ENCODE peak calls at places on chromosomes 2 and 18, in eight cellular contexts. One of them, this sample, is unnamed.

GRCh38 chr2:225889452-225889851 is 489.9 kb downstream of the NYAP2 start:
- DNase-seq in fibroblast of lung: peak; percentile 82
- DNase-seq in PC-3: peak; percentile 75
- DNase-seq in mammary epithelial cell: peak; percentile 73
- DNase-seq in uterus: no peak
- DNase-seq in A549: peak; percentile 74
- DNase-seq in transverse colon: no peak
- DNase-seq in AG04450: peak; percentile 74
- DNase-seq in this sample: peak; percentile 61

GRCh38 chr2:118278046-118278445 is 189.8 kb downstream of the INSIG2 start:
- DNase-seq in fibroblast of lung: no peak
- DNase-seq in PC-3: no peak
- DNase-seq in mammary epithelial cell: no peak
- DNase-seq in uterus: no peak
- DNase-seq in A549: peak; percentile 3
- DNase-seq in transverse colon: no peak
- DNase-seq in AG04450: no peak
- DNase-seq in this sample: no peak

GRCh38 chr2:26396734-26397298 is 4.9 kb upstream of the DRC1 start:
- DNase-seq in fibroblast of lung: no peak
- DNase-seq in PC-3: no peak
- DNase-seq in mammary epithelial cell: no peak
- DNase-seq in uterus: no peak
- DNase-seq in A549: no peak
- DNase-seq in transverse colon: no peak
- DNase-seq in AG04450: no peak
- DNase-seq in this sample: no peak

GRCh38 chr2:103289101-103289725 is 527.4 kb downstream of the TMEM182 start:
- DNase-seq in fibroblast of lung: peak; percentile 6
- DNase-seq in PC-3: peak; percentile 7
- DNase-seq in mammary epithelial cell: no peak
- DNase-seq in uterus: no peak
- DNase-seq in A549: no peak
- DNase-seq in transverse colon: no peak
- DNase-seq in AG04450: no peak
- DNase-seq in this sample: no peak

GRCh38 chr2:239937866-239938640 is 87.1 kb downstream of the NDUFA10 start:
- DNase-seq in fibroblast of lung: no peak
- DNase-seq in PC-3: no peak
- DNase-seq in mammary epithelial cell: no peak
- DNase-seq in uterus: peak; percentile 3
- DNase-seq in A549: no peak
- DNase-seq in transverse colon: no peak
- DNase-seq in AG04450: no peak
- DNase-seq in this sample: no peak

GRCh38 chr2:120433816-120434290 is 87.9 kb downstream of the INHBB start:
- DNase-seq in fibroblast of lung: no peak
- DNase-seq in PC-3: no peak
- DNase-seq in mammary epithelial cell: no peak
- DNase-seq in uterus: no peak
- DNase-seq in A549: no peak
- DNase-seq in transverse colon: no peak
- DNase-seq in AG04450: no peak
- DNase-seq in this sample: no peak

GRCh38 chr2:37464064-37464463 is 119.6 kb downstream of the QPCT start:
- DNase-seq in fibroblast of lung: peak; percentile 48
- DNase-seq in PC-3: no peak
- DNase-seq in mammary epithelial cell: no peak
- DNase-seq in uterus: no peak
- DNase-seq in A549: no peak
- DNase-seq in transverse colon: no peak
- DNase-seq in AG04450: no peak
- DNase-seq in this sample: no peak

GRCh38 chr2:156399950-156400703 is 36.1 kb upstream of the GPD2 start:
- DNase-seq in fibroblast of lung: peak; percentile 70
- DNase-seq in PC-3: peak; percentile 78
- DNase-seq in mammary epithelial cell: peak; percentile 78
- DNase-seq in uterus: peak; percentile 78
- DNase-seq in A549: peak; percentile 92
- DNase-seq in transverse colon: peak; percentile 81
- DNase-seq in AG04450: peak; percentile 21
- DNase-seq in this sample: peak; percentile 83

GRCh38 chr18:55343396-55344073 is 244.5 kb downstream of the TCF4 start:
- DNase-seq in fibroblast of lung: peak; percentile 48
- DNase-seq in PC-3: peak; percentile 46
- DNase-seq in mammary epithelial cell: peak; percentile 8
- DNase-seq in uterus: no peak
- DNase-seq in A549: peak; percentile 6
- DNase-seq in transverse colon: no peak
- DNase-seq in AG04450: no peak
- DNase-seq in this sample: no peak

GRCh38 chr2:205754924-205755321 is 72.6 kb downstream of the NRP2 start:
- DNase-seq in fibroblast of lung: peak; percentile 80
- DNase-seq in PC-3: peak; percentile 71
- DNase-seq in mammary epithelial cell: peak; percentile 49
- DNase-seq in uterus: no peak
- DNase-seq in A549: peak; percentile 92
- DNase-seq in transverse colon: peak; percentile 39
- DNase-seq in AG04450: no peak
- DNase-seq in this sample: peak; percentile 71

GRCh38 chr2:1593371-1594205 is 150.7 kb downstream of the PXDN start:
- DNase-seq in fibroblast of lung: peak; percentile 97
- DNase-seq in PC-3: peak; percentile 92
- DNase-seq in mammary epithelial cell: peak; percentile 79
- DNase-seq in uterus: no peak
- DNase-seq in A549: peak; percentile 15
- DNase-seq in transverse colon: no peak
- DNase-seq in AG04450: peak; percentile 65
- DNase-seq in this sample: peak; percentile 95

GRCh38 chr18:25669741-25670140 is 317.8 kb upstream of the ZNF521 start:
- DNase-seq in fibroblast of lung: no peak
- DNase-seq in PC-3: no peak
- DNase-seq in mammary epithelial cell: no peak
- DNase-seq in uterus: no peak
- DNase-seq in A549: no peak
- DNase-seq in transverse colon: no peak
- DNase-seq in AG04450: no peak
- DNase-seq in this sample: no peak

GRCh38 chr2:177147093-177147694 is 65.4 kb upstream of the HNRNPA3 start:
- DNase-seq in fibroblast of lung: peak; percentile 47
- DNase-seq in PC-3: peak; percentile 77
- DNase-seq in mammary epithelial cell: peak; percentile 41
- DNase-seq in uterus: no peak
- DNase-seq in A549: peak; percentile 69
- DNase-seq in transverse colon: no peak
- DNase-seq in AG04450: no peak
- DNase-seq in this sample: no peak

GRCh38 chr2:155748126-155748525 is 584.4 kb downstream of the NR4A2 start:
- DNase-seq in fibroblast of lung: no peak
- DNase-seq in PC-3: no peak
- DNase-seq in mammary epithelial cell: no peak
- DNase-seq in uterus: no peak
- DNase-seq in A549: no peak
- DNase-seq in transverse colon: no peak
- DNase-seq in AG04450: no peak
- DNase-seq in this sample: no peak

GRCh38 chr2:74516070-74516633 is 1.9 kb downstream of the TLX2 start:
- DNase-seq in fibroblast of lung: no peak
- DNase-seq in PC-3: no peak
- DNase-seq in mammary epithelial cell: no peak
- DNase-seq in uterus: no peak
- DNase-seq in A549: no peak
- DNase-seq in transverse colon: peak; percentile 60
- DNase-seq in AG04450: no peak
- DNase-seq in this sample: no peak

GRCh38 chr2:123532126-123532525 is 493.0 kb upstream of the CNTNAP5 start:
- DNase-seq in fibroblast of lung: no peak
- DNase-seq in PC-3: no peak
- DNase-seq in mammary epithelial cell: no peak
- DNase-seq in uterus: no peak
- DNase-seq in A549: no peak
- DNase-seq in transverse colon: no peak
- DNase-seq in AG04450: no peak
- DNase-seq in this sample: no peak

GRCh38 chr2:239594772-239595608 is 194.2 kb upstream of the HDAC4 start:
- DNase-seq in fibroblast of lung: no peak
- DNase-seq in PC-3: no peak
- DNase-seq in mammary epithelial cell: no peak
- DNase-seq in uterus: peak; percentile 5
- DNase-seq in A549: no peak
- DNase-seq in transverse colon: no peak
- DNase-seq in AG04450: no peak
- DNase-seq in this sample: no peak

GRCh38 chr2:197869501-197870111 is 65.2 kb downstream of the PLCL1 start:
- DNase-seq in fibroblast of lung: peak; percentile 76
- DNase-seq in PC-3: no peak
- DNase-seq in mammary epithelial cell: no peak
- DNase-seq in uterus: no peak
- DNase-seq in A549: no peak
- DNase-seq in transverse colon: no peak
- DNase-seq in AG04450: no peak
- DNase-seq in this sample: no peak

GRCh38 chr2:25328152-25329085 is 13.3 kb downstream of the DNMT3A start:
- DNase-seq in fibroblast of lung: no peak
- DNase-seq in PC-3: no peak
- DNase-seq in mammary epithelial cell: no peak
- DNase-seq in uterus: no peak
- DNase-seq in A549: no peak
- DNase-seq in transverse colon: no peak
- DNase-seq in AG04450: no peak
- DNase-seq in this sample: no peak

GRCh38 chr2:68371581-68371980 is 6.5 kb downstream of the PLEK start:
- DNase-seq in fibroblast of lung: no peak
- DNase-seq in PC-3: peak; percentile 12
- DNase-seq in mammary epithelial cell: peak; percentile 17
- DNase-seq in uterus: no peak
- DNase-seq in A549: no peak
- DNase-seq in transverse colon: no peak
- DNase-seq in AG04450: no peak
- DNase-seq in this sample: no peak

GRCh38 chr2:205407984-205408383 is 274.3 kb upstream of the NRP2 start:
- DNase-seq in fibroblast of lung: peak; percentile 87
- DNase-seq in PC-3: no peak
- DNase-seq in mammary epithelial cell: no peak
- DNase-seq in uterus: no peak
- DNase-seq in A549: no peak
- DNase-seq in transverse colon: no peak
- DNase-seq in AG04450: peak; percentile 75
- DNase-seq in this sample: no peak

GRCh38 chr2:100954044-100954420 is 48.1 kb upstream of the RPL31 start:
- DNase-seq in fibroblast of lung: no peak
- DNase-seq in PC-3: no peak
- DNase-seq in mammary epithelial cell: no peak
- DNase-seq in uterus: no peak
- DNase-seq in A549: no peak
- DNase-seq in transverse colon: no peak
- DNase-seq in AG04450: no peak
- DNase-seq in this sample: no peak

GRCh38 chr2:27133905-27134780 is at the start of gene PREB:
- DNase-seq in fibroblast of lung: peak; percentile 85
- DNase-seq in PC-3: peak; percentile 98
- DNase-seq in mammary epithelial cell: peak; percentile 93
- DNase-seq in uterus: peak; percentile 98
- DNase-seq in A549: peak; percentile 96
- DNase-seq in transverse colon: peak; percentile 99
- DNase-seq in AG04450: peak; percentile 87
- DNase-seq in this sample: peak; percentile 97

GRCh38 chr2:160132761-160133160 is 67.3 kb downstream of the ITGB6 start:
- DNase-seq in fibroblast of lung: no peak
- DNase-seq in PC-3: peak; percentile 22
- DNase-seq in mammary epithelial cell: peak; percentile 39
- DNase-seq in uterus: no peak
- DNase-seq in A549: no peak
- DNase-seq in transverse colon: no peak
- DNase-seq in AG04450: no peak
- DNase-seq in this sample: no peak

GRCh38 chr18:58490238-58490637 is 138.7 kb downstream of the ALPK2 start:
- DNase-seq in fibroblast of lung: no peak
- DNase-seq in PC-3: no peak
- DNase-seq in mammary epithelial cell: no peak
- DNase-seq in uterus: no peak
- DNase-seq in A549: no peak
- DNase-seq in transverse colon: peak; percentile 59
- DNase-seq in AG04450: no peak
- DNase-seq in this sample: no peak
- H3K27ac ChIP-seq in fibroblast of lung: no peak overlapping the region
- H3K27ac ChIP-seq in PC-3: no peak overlapping the region
- H3K27ac ChIP-seq in mammary epithelial cell: no peak overlapping the region
- H3K27ac ChIP-seq in uterus: no peak overlapping the region
- H3K27ac ChIP-seq in A549: no peak overlapping the region
- H3K27ac ChIP-seq in transverse colon: no peak overlapping the region
- H3K27ac ChIP-seq in AG04450: no peak overlapping the region
- H3K27ac ChIP-seq in this sample: no peak overlapping the region

GRCh38 chr2:223815186-223815883 is 22.0 kb downstream of the AP1S3 start:
- DNase-seq in fibroblast of lung: peak; percentile 97
- DNase-seq in PC-3: peak; percentile 98
- DNase-seq in mammary epithelial cell: peak; percentile 99
- DNase-seq in uterus: no peak
- DNase-seq in A549: peak; percentile 74
- DNase-seq in transverse colon: no peak
- DNase-seq in AG04450: peak; percentile 41
- DNase-seq in this sample: peak; percentile 55

GRCh38 chr2:223815884-223816570 is 21.4 kb downstream of the AP1S3 start:
- DNase-seq in fibroblast of lung: peak; percentile 90
- DNase-seq in PC-3: peak; percentile 56
- DNase-seq in mammary epithelial cell: no peak
- DNase-seq in uterus: no peak
- DNase-seq in A549: no peak
- DNase-seq in transverse colon: no peak
- DNase-seq in AG04450: no peak
- DNase-seq in this sample: no peak

GRCh38 chr2:223813329-223813728 is 24.1 kb downstream of the AP1S3 start:
- DNase-seq in fibroblast of lung: no peak
- DNase-seq in PC-3: no peak
- DNase-seq in mammary epithelial cell: no peak
- DNase-seq in uterus: no peak
- DNase-seq in A549: no peak
- DNase-seq in transverse colon: no peak
- DNase-seq in AG04450: no peak
- DNase-seq in this sample: no peak

GRCh38 chr2:223811757-223812156 is 25.6 kb downstream of the AP1S3 start:
- DNase-seq in fibroblast of lung: peak; percentile 68
- DNase-seq in PC-3: no peak
- DNase-seq in mammary epithelial cell: no peak
- DNase-seq in uterus: no peak
- DNase-seq in A549: no peak
- DNase-seq in transverse colon: no peak
- DNase-seq in AG04450: no peak
- DNase-seq in this sample: no peak
- H3K27ac ChIP-seq in fibroblast of lung: no peak overlapping the region
- H3K27ac ChIP-seq in PC-3: no peak overlapping the region
- H3K27ac ChIP-seq in mammary epithelial cell: no peak overlapping the region
- H3K27ac ChIP-seq in uterus: no peak overlapping the region
- H3K27ac ChIP-seq in A549: no peak overlapping the region
- H3K27ac ChIP-seq in transverse colon: no peak overlapping the region
- H3K27ac ChIP-seq in AG04450: no peak overlapping the region
- H3K27ac ChIP-seq in this sample: no peak overlapping the region

GRCh38 chr18:45588831-45589558 is 26.3 kb upstream of the SLC14A2 start:
- DNase-seq in fibroblast of lung: peak; percentile 55
- DNase-seq in PC-3: no peak
- DNase-seq in mammary epithelial cell: no peak
- DNase-seq in uterus: peak; percentile 61
- DNase-seq in A549: no peak
- DNase-seq in transverse colon: no peak
- DNase-seq in AG04450: peak; percentile 57
- DNase-seq in this sample: peak; percentile 52
- H3K27ac ChIP-seq in fibroblast of lung: peak overlapping the region; percentile 61
- H3K27ac ChIP-seq in PC-3: peak overlapping the region; percentile 73
- H3K27ac ChIP-seq in mammary epithelial cell: no peak overlapping the region
- H3K27ac ChIP-seq in uterus: peak overlapping the region; percentile 83
- H3K27ac ChIP-seq in A549: no peak overlapping the region
- H3K27ac ChIP-seq in transverse colon: peak overlapping the region; percentile 74
- H3K27ac ChIP-seq in AG04450: peak overlapping the region; percentile 97
- H3K27ac ChIP-seq in this sample: peak overlapping the region; percentile 82

GRCh38 chr2:10277293-10278028 is 25.2 kb upstream of the HPCAL1 start:
- DNase-seq in fibroblast of lung: no peak
- DNase-seq in PC-3: no peak
- DNase-seq in mammary epithelial cell: no peak
- DNase-seq in uterus: no peak
- DNase-seq in A549: no peak
- DNase-seq in transverse colon: no peak
- DNase-seq in AG04450: no peak
- DNase-seq in this sample: no peak
- H3K27ac ChIP-seq in fibroblast of lung: no peak overlapping the region
- H3K27ac ChIP-seq in PC-3: no peak overlapping the region
- H3K27ac ChIP-seq in mammary epithelial cell: no peak overlapping the region
- H3K27ac ChIP-seq in uterus: peak overlapping the region; percentile 62
- H3K27ac ChIP-seq in A549: peak overlapping the region; percentile 66
- H3K27ac ChIP-seq in transverse colon: no peak overlapping the region
- H3K27ac ChIP-seq in AG04450: no peak overlapping the region
- H3K27ac ChIP-seq in this sample: peak overlapping the region; percentile 33

This sample was measured in SJSA1.